ENCODE peak calls at places on chromosomes 1 and 21, in seven cellular contexts. G is tibial artery, D is lower lobe of right lung, N is uterus, T is HFF-Myc, E is HCT116, O is GM12864. B is an unnamed sample.

GRCh38 chr1:184020855-184021254 is 16.7 kb downstream of the COLGALT2 start:
- DNase-seq in G (no peak), D (no peak), N (no peak), T (no peak), E (no peak), O (no peak), B (no peak)

GRCh38 chr1:89974701-89975470 is 20.0 kb upstream of the ZNF326 start:
- DNase-seq in G (no peak), D (no peak), N (no peak), T (no peak), E (no peak), O (no peak), B (peak)

GRCh38 chr1:16221499-16221898 is 9.0 kb upstream of the ARHGEF19 start:
- DNase-seq in G (no peak), D (no peak), N (no peak), T (no peak), E (no peak), O (no peak), B (no peak)

GRCh38 chr1:221040716-221041275 is 161.6 kb downstream of the HLX start:
- DNase-seq in G (no peak), D (no peak), N (no peak), T (no peak), E (no peak), O (no peak), B (no peak)

GRCh38 chr1:59669752-59670312 is 144.9 kb upstream of the HOOK1 start:
- DNase-seq in G (peak), D (no peak), N (peak), T (no peak), E (no peak), O (no peak), B (peak)

GRCh38 chr1:63024132-63024531 is 240.2 kb downstream of the ATG4C start:
- DNase-seq in G (no peak), D (no peak), N (no peak), T (no peak), E (no peak), O (no peak), B (no peak)

GRCh38 chr1:90501281-90501680 is 215.8 kb downstream of the BARHL2 start:
- DNase-seq in G (no peak), D (no peak), N (no peak), T (no peak), E (no peak), O (no peak), B (no peak)

GRCh38 chr1:35717911-35718476 is 690 bp downstream of the C1orf216 start:
- DNase-seq in G (peak), D (peak), N (peak), T (no peak), E (peak), O (no peak), B (peak)

GRCh38 chr21:28801906-28802305 is 190.8 kb downstream of the LTN1 start:
- DNase-seq in G (no peak), D (no peak), N (no peak), T (no peak), E (no peak), O (no peak), B (peak)

GRCh38 chr1:2526824-2527552 is 592 bp upstream of the PANK4 start:
- DNase-seq in G (peak), D (no peak), N (no peak), T (no peak), E (no peak), O (peak), B (peak)

GRCh38 chr1:241825581-241825980 is 22.4 kb upstream of the EXO1 start:
- DNase-seq in G (no peak), D (no peak), N (no peak), T (no peak), E (no peak), O (no peak), B (peak)

GRCh38 chr21:32114434-32115063 is 164.3 kb downstream of the MIS18A start:
- DNase-seq in G (no peak), D (no peak), N (no peak), T (peak), E (no peak), O (no peak), B (peak)

GRCh38 chr21:44375686-44376320 is 22.4 kb downstream of the TRPM2 start:
- DNase-seq in G (peak), D (no peak), N (no peak), T (no peak), E (no peak), O (no peak), B (no peak)

GRCh38 chr1:69568435-69569280 is 936 bp downstream of the LRRC7 start:
- DNase-seq in G (peak), D (no peak), N (no peak), T (no peak), E (no peak), O (no peak), B (no peak)

GRCh38 chr1:52707927-52708655 is 9.9 kb upstream of the COA7 start:
- DNase-seq in G (no peak), D (peak), N (no peak), T (no peak), E (no peak), O (no peak), B (peak)

GRCh38 chr1:67830226-67830625 is 3.0 kb downstream of the GNG12 start:
- DNase-seq in G (no peak), D (no peak), N (no peak), T (no peak), E (no peak), O (no peak), B (peak)

GRCh38 chr1:37574834-37575479 is 18.2 kb downstream of the DNALI1 start:
- DNase-seq in G (no peak), D (no peak), N (no peak), T (peak), E (no peak), O (no peak), B (peak)

GRCh38 chr1:41767534-41767933 is 151.2 kb downstream of the HIVEP3 start:
- DNase-seq in G (no peak), D (no peak), N (peak), T (no peak), E (no peak), O (no peak), B (no peak)

GRCh38 chr1:45123358-45123757 is 83.0 kb downstream of the ZSWIM5 start:
- DNase-seq in G (no peak), D (no peak), N (no peak), T (no peak), E (no peak), O (no peak), B (no peak)

GRCh38 chr1:54996869-54997710 is 1.6 kb upstream of the BSND start:
- DNase-seq in G (no peak), D (no peak), N (no peak), T (no peak), E (no peak), O (no peak), B (no peak)

GRCh38 chr21:45278156-45278911 is 9.4 kb downstream of the POFUT2 start:
- DNase-seq in G (peak), D (peak), N (no peak), T (no peak), E (no peak), O (no peak), B (no peak)

GRCh38 chr1:234750922-234751595 is 141.1 kb upstream of the IRF2BP2 start:
- DNase-seq in G (no peak), D (no peak), N (no peak), T (no peak), E (no peak), O (no peak), B (no peak)

GRCh38 chr21:41816583-41817165 is 49.8 kb upstream of the RIPK4 start:
- DNase-seq in G (peak), D (no peak), N (peak), T (peak), E (no peak), O (no peak), B (peak)

GRCh38 chr21:45351526-45352275 is 53.3 kb upstream of the COL18A1 start:
- DNase-seq in G (no peak), D (peak), N (no peak), T (no peak), E (no peak), O (no peak), B (no peak)

GRCh38 chr1:27726173-27726793 is 522 bp downstream of the FAM76A start:
- DNase-seq in G (peak), D (peak), N (peak), T (no peak), E (peak), O (peak), B (peak)

GRCh38 chr1:117686907-117687306 is 81.1 kb downstream of the TENT5C start:
- DNase-seq in G (no peak), D (no peak), N (no peak), T (no peak), E (no peak), O (no peak), B (peak)

GRCh38 chr1:197453376-197454058 is 185.5 kb downstream of the CRB1 start:
- DNase-seq in G (no peak), D (no peak), N (no peak), T (no peak), E (no peak), O (no peak), B (no peak)

GRCh38 chr1:155307247-155307740 is 1.4 kb upstream of the FDPS start:
- DNase-seq in G (no peak), D (no peak), N (no peak), T (no peak), E (no peak), O (no peak), B (peak)

GRCh38 chr1:54376085-54377039 is 29.8 kb downstream of the SSBP3 start:
- DNase-seq in G (no peak), D (no peak), N (no peak), T (no peak), E (peak), O (peak), B (no peak)

GRCh38 chr1:94936861-94937620 is 10.1 kb upstream of the CNN3 start:
- DNase-seq in G (no peak), D (no peak), N (no peak), T (no peak), E (no peak), O (no peak), B (no peak)

GRCh38 chr21:45736705-45737484 is 93.4 kb downstream of the PCBP3 start:
- DNase-seq in G (no peak), D (no peak), N (no peak), T (no peak), E (no peak), O (no peak), B (peak)

GRCh38 chr1:169212088-169212487 is 105.6 kb downstream of the ATP1B1 start:
- DNase-seq in G (no peak), D (no peak), N (no peak), T (no peak), E (no peak), O (no peak), B (no peak)

GRCh38 chr1:217244946-217245345 is 385.9 kb downstream of the GPATCH2 start:
- DNase-seq in G (no peak), D (no peak), N (no peak), T (no peak), E (no peak), O (no peak), B (peak)

GRCh38 chr1:112298558-112298957 is 97.5 kb upstream of the CTTNBP2NL start:
- DNase-seq in G (no peak), D (peak), N (no peak), T (peak), E (peak), O (peak), B (peak)

GRCh38 chr1:193513032-193513431 is 326.6 kb upstream of the B3GALT2 start:
- DNase-seq in G (no peak), D (no peak), N (no peak), T (no peak), E (no peak), O (no peak), B (no peak)

DNA sequence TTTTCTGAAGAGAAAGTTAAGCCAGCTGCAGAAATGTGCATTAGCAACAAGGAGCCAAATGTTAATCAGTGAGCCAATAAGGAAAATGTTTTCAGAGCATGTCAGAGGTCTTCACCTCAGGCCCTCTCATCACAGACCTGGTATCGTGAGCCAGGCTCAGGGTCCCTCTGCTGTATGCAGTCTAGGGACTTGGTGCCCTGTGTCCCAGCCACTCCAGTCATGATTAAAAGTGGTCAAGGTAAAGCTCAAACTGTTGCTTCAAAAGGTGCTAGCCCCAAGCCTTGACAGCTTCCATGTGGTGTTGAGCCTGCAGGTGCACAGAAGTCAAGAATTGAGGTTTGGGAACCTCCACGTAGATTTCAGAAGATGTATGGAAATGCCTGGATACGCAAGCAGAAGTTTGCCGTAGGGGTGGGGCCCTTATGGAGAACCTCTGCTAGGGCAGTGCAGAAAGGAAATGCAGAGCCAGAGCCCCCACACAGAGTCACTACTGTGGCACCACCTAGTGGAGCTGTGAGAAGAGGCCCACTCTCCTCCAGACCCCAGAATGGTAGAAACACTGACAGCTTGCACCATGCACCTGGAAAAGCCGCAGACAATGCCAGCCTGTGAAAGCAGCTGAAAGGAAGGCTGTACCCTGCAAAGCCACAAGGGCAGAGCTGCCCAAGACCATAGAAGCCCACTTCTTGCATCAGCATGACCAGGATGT is 1128.7 kb downstream of the AMY1C start:
- DNase-seq in G (no peak), D (no peak), N (no peak), T (no peak), E (no peak), O (no peak), B (no peak)
- TF ChIP-seq CTCF in G (no peak), D (no peak), N (no peak), T (no peak), E (no peak), O (peak), B (no peak)

GRCh38 chr1:172827841-172828240 is 168.9 kb downstream of the FASLG start:
- DNase-seq in G (no peak), D (no peak), N (no peak), T (no peak), E (no peak), O (no peak), B (no peak)

GRCh38 chr1:172827301-172827700 is 168.4 kb downstream of the FASLG start:
- DNase-seq in G (no peak), D (no peak), N (no peak), T (no peak), E (no peak), O (no peak), B (no peak)

GRCh38 chr1:172823534-172823933 is 164.6 kb downstream of the FASLG start:
- DNase-seq in G (no peak), D (no peak), N (no peak), T (no peak), E (no peak), O (no peak), B (peak)

GRCh38 chr1:172824199-172824598 is 165.3 kb downstream of the FASLG start:
- DNase-seq in G (no peak), D (no peak), N (no peak), T (no peak), E (no peak), O (no peak), B (peak)

DNA sequence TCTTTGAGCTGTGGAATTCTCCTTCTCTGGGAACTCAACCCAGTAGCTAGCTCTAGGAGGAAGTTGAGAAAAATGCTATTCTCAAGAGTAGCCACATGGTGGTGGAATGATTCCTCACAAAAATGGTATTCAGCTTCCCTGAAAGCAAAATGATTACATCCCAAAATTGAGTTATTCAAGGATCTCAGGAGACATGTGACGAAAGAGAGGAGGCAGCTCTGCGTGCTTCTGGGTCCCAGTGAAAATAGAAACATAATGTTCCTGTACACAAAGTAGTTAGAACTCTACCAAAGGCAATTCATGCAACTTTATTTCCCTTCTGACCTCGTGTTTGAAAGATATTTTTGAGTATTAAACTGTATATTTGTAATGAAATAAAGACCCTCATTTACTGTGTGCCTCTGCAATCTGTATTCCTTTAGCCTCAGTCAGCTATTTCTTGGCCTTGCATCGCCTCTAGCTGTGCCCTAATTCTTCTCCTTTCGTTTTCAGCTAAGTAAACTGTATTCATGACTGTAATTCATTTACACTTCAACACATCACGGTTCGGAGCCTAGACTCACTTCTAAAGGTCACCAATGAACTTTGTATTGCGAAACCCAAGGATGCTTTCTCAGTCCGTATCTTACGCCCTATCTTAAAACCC is 167.3 kb downstream of the FASLG start:
- DNase-seq in G (peak), D (no peak), N (peak), T (peak), E (peak), O (no peak), B (peak)
- H3K4me3 ChIP-seq in G (peak), D (peak), N (no peak), T (no peak), E (no peak), O (no peak), B (no peak)

DNA sequence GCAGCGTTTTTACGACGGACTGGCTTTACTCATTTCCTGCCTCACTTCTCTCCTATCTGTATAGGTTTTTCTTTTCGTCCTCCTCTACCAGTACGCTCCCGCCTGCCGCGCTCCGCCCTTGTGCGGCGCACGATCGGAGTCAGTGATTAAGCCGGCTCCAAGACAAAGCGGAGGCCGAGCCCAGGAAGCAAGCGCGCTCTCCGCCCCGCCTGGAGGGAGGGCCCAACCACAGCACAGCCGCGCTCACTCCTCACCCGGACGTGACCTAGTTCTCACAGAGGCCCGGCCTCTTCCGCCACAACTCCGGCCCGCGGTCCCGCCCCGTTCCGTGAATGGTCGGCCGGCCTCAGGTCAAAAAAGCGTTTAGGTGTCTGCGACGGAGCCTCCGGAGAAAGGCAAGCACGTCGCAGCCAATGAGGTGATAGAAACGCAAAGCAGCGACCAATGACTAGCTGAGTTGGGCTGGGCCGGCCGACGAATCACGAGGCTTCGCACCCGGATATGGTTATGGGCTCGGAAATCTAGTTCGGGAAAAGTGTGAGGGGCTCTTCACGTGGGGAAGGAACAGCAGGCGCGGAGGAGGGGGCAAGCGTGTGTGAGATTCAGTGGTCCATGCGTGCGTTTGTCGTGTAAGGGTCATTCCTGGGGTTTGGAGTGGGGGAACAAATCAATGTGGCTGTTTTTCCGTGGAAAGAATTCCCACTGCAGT is at the start of gene METTL13:
- DNase-seq in G (peak), D (peak), N (peak), T (peak), E (peak), O (peak), B (peak)
- TF ChIP-seq CTCF in G (no peak), D (no peak), N (peak), T (no peak), E (no peak), O (no peak), B (no peak)

GRCh38 chr1:206658981-206659273 is 23.6 kb downstream of the DYRK3 start:
- DNase-seq in G (no peak), D (no peak), N (no peak), T (no peak), E (no peak), O (no peak), B (no peak)
- H3K4me3 ChIP-seq in G (peak), D (no peak), N (no peak), T (no peak), E (no peak), O (no peak), B (no peak)

GRCh38 chr1:104648269-104648691 is 898.6 kb downstream of the AMY1C start:
- DNase-seq in G (no peak), D (no peak), N (no peak), T (no peak), E (no peak), O (no peak), B (no peak)
- TF ChIP-seq CTCF in G (no peak), D (no peak), N (no peak), T (no peak), E (peak), O (peak), B (peak)

GRCh38 chr1:38929476-38929875 is 12.2 kb downstream of the RHBDL2 start:
- DNase-seq in G (no peak), D (no peak), N (no peak), T (peak), E (no peak), O (no peak), B (no peak)

GRCh38 chr1:38929054-38929453 is 12.6 kb downstream of the RHBDL2 start:
- DNase-seq in G (no peak), D (no peak), N (no peak), T (no peak), E (no peak), O (no peak), B (no peak)

DNA sequence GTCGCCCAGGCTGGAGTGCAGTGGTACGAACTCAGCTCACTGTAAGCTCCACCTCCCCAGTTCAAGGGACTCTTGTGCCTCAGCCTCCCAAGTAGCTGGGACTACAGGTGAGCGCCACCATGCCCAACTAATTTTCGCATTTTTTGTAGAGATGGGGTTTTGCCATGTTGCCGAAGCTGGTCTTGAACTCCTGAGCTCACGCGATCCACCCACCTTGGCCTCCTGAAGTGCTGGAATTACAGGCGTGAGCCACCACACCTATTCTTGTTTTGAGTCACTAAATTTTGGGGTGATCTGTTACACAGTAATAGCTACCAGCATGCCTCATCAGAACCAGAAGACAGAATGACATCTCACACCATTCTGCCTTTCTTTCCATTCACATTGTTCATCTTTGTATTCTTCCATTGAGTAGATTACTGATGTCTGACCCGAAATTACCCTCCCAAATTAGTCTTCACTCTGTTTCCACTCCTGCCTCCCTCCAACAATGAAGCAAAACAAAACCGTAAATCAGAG is 9.1 kb downstream of the RHBDL2 start:
- DNase-seq in G (no peak), D (no peak), N (no peak), T (no peak), E (no peak), O (no peak), B (no peak)
- H3K4me3 ChIP-seq in G (no peak), D (no peak), N (no peak), T (no peak), E (no peak), O (no peak), B (no peak)

GRCh38 chr1:150552692-150553278 is 3.6 kb downstream of the ADAMTSL4 start:
- DNase-seq in G (peak), D (no peak), N (peak), T (no peak), E (no peak), O (no peak), B (no peak)
- TF ChIP-seq CTCF in G (no peak), D (no peak), N (no peak), T (no peak), E (no peak), O (no peak), B (no peak)